ENCODE peak calls at places on chromosomes 13 and 19, in six cellular contexts. L is K562, Z is HCT116, V is HepG2, I is H1, Y is GM12878. S is an unnamed sample.

GRCh38 chr19:47143322-47144073 is 12.9 kb downstream of the SAE1 start:
- DNase-seq in I (no peak), Y (no peak), V (no peak), L (no peak), Z (no peak), S (no peak)

GRCh38 chr13:23427342-23428182 is 5.9 kb downstream of the SACS start:
- DNase-seq in V (peak; percentile 5), Z (no peak), I (peak; percentile 35), L (no peak), Y (no peak), S (no peak)

GRCh38 chr13:27273658-27274425 is 3.2 kb downstream of the RASL11A start:
- DNase-seq in Y (no peak), I (no peak), Z (no peak), V (no peak), L (no peak), S (no peak)

GRCh38 chr13:44734204-44734707 is 158.1 kb upstream of the TSC22D1 start:
- DNase-seq in I (no peak), L (no peak), V (no peak), Z (no peak), Y (no peak), S (no peak)

GRCh38 chr19:17580470-17581000 is 25.1 kb downstream of the COLGALT1 start:
- DNase-seq in L (no peak), Z (no peak), I (no peak), V (no peak), Y (no peak), S (no peak)

GRCh38 chr13:33349996-33350826 is 64.7 kb upstream of the STARD13 start:
- DNase-seq in Y (no peak), V (no peak), L (no peak), Z (no peak), I (peak; percentile 60), S (no peak)

GRCh38 chr19:19274146-19274545 is 1.0 kb upstream of the TM6SF2 start:
- DNase-seq in Y (no peak), Z (no peak), L (no peak), V (no peak), I (no peak), S (no peak)

GRCh38 chr13:35988648-35989081 is 142.5 kb downstream of the DCLK1 start:
- DNase-seq in L (no peak), Y (no peak), Z (no peak), I (peak; percentile 32), V (no peak), S (no peak)

GRCh38 chr19:16435238-16435911 is 36.4 kb downstream of the EPS15L1 start:
- DNase-seq in Y (no peak), I (no peak), L (peak; percentile 20), V (no peak), Z (no peak), S (peak; percentile 30)

GRCh38 chr13:111865046-111865445 is 201.9 kb upstream of the SOX1 start:
- DNase-seq in Y (no peak), Z (no peak), I (peak; percentile 27), V (no peak), L (no peak), S (no peak)

GRCh38 chr19:400976-401835 is 7.7 kb downstream of the C2CD4C start:
- DNase-seq in V (no peak), Z (no peak), L (no peak), Y (no peak), I (peak; percentile 41), S (no peak)

GRCh38 chr13:85386424-85386823 is 412.8 kb downstream of the SLITRK6 start:
- DNase-seq in L (no peak), I (no peak), Z (no peak), Y (no peak), V (peak; percentile 39), S (no peak)

GRCh38 chr19:4217429-4218264 is 11.7 kb upstream of the EBI3 start:
- DNase-seq in L (no peak), Z (no peak), Y (no peak), V (no peak), I (no peak), S (no peak)

GRCh38 chr13:32840840-32841713 is 175.1 kb upstream of the KL start:
- DNase-seq in Y (peak; percentile 70), L (no peak), I (peak; percentile 16), Z (no peak), V (no peak), S (no peak)

GRCh38 chr13:101283782-101284181 is 132.5 kb downstream of the NALCN start:
- DNase-seq in V (no peak), Y (no peak), I (no peak), Z (no peak), L (no peak), S (no peak)

GRCh38 chr13:112247471-112248405 is 128.4 kb upstream of the SPACA7 start:
- DNase-seq in V (no peak), Z (no peak), L (no peak), Y (no peak), I (peak; percentile 40), S (no peak)

GRCh38 chr13:110272227-110272626 is 34.7 kb downstream of the COL4A1 start:
- DNase-seq in Y (no peak), V (no peak), Z (no peak), L (no peak), I (peak; percentile 17), S (no peak)

GRCh38 chr19:34961775-34962174 is 2.3 kb downstream of the ZNF792 start:
- DNase-seq in Z (no peak), L (no peak), Y (no peak), V (no peak), I (no peak), S (no peak)

GRCh38 chr19:39327990-39328705 is 7.5 kb upstream of the LRFN1 start:
- DNase-seq in V (peak; percentile 22), Y (no peak), L (peak; percentile 86), I (peak; percentile 99), Z (no peak), S (peak; percentile 50)

GRCh38 chr13:45108716-45109706 is 11.3 kb upstream of the GTF2F2 start:
- DNase-seq in V (no peak), I (peak; percentile 55), L (peak; percentile 38), Y (peak; percentile 33), Z (no peak), S (no peak)

GRCh38 chr19:46133101-46133627 is 8.7 kb upstream of the IGFL3 start:
- DNase-seq in Z (peak; percentile 73), I (peak; percentile 57), L (peak; percentile 2), V (peak; percentile 78), Y (peak; percentile 24), S (peak; percentile 63)

GRCh38 chr19:39943586-39943985 is 9.2 kb upstream of the FCGBP start:
- DNase-seq in V (no peak), Z (no peak), Y (no peak), L (no peak), I (no peak), S (no peak)

GRCh38 chr13:40059540-40060232 is 404.2 kb downstream of the COG6 start:
- DNase-seq in L (no peak), I (no peak), Z (no peak), V (no peak), Y (peak; percentile 94), S (no peak)

GRCh38 chr13:40058757-40059236 is 403.3 kb downstream of the COG6 start:
- DNase-seq in V (no peak), Z (no peak), L (no peak), I (no peak), Y (peak; percentile 61), S (no peak)

GRCh38 chr13:40063278-40063698 is 407.8 kb downstream of the COG6 start:
- DNase-seq in Y (no peak), V (no peak), Z (no peak), I (no peak), L (no peak), S (no peak)

GRCh38 chr13:40061466-40062450 is 406.3 kb downstream of the COG6 start:
- DNase-seq in L (no peak), V (no peak), I (no peak), Y (no peak), Z (no peak), S (no peak)

DNA sequence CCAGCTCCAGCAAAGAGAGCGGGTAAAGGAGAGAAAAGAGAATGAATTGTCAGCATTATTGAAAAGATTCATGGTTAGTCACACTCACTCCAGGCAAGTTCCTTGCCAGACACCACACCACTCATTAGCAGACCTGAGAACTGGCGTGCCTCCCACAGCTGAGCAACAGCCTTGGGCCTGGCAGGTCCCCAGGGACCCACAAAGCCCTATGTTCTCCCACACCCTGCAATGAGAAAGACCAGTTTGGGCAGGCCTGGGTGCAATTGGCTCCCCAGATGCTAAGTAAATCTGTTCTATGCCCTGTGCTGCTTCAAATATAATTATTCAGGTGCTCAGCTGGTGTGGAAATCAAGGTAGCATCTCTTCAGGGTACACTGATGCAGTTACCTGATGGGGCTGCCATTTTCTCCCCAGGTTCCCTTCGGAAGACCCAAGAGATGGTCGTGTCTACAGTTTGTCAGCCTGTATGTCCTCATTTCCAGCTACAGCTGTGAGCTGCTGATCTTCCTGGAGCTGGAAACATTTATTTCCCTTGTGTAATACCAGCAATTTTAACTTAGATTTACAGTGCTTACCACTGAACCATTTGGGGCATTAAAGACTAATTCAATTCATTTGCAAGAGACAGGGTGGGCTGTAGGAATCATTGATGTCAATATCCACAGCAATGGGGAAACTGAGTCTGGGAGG is 405.0 kb downstream of the COG6 start:
- DNase-seq in L (no peak), Y (peak; percentile 97), Z (no peak), V (no peak), I (no peak), S (no peak)
- TF ChIP-seq ZNF274 in L (no peak), Y (no peak), Z (no peak), V (no peak), I (no peak), S (no peak)

GRCh38 chr19:49413348-49413747 is 9.9 kb downstream of the PTH2 start:
- DNase-seq in Z (no peak), Y (no peak), I (no peak), L (no peak), V (no peak), S (no peak)

GRCh38 chr19:49415810-49416200 is 7.4 kb downstream of the PTH2 start:
- DNase-seq in I (no peak), V (no peak), Y (no peak), L (no peak), Z (no peak), S (no peak)

GRCh38 chr19:49415102-49415809 is 8.0 kb downstream of the PTH2 start:
- DNase-seq in Y (peak; percentile 41), V (no peak), I (no peak), L (no peak), Z (no peak), S (no peak)

GRCh38 chr19:49411681-49412321 is 11.4 kb downstream of the PTH2 start:
- DNase-seq in V (no peak), Z (no peak), Y (no peak), I (no peak), L (no peak), S (no peak)

GRCh38 chr19:49414256-49414655 is 9.0 kb downstream of the PTH2 start:
- DNase-seq in I (no peak), Z (no peak), V (no peak), L (no peak), Y (no peak), S (no peak)
- H3K9ac ChIP-seq in I (no peak overlapping the region), Z (no peak overlapping the region), V (no peak overlapping the region), L (peak overlapping the region; percentile 70), Y (no peak overlapping the region), S (no peak overlapping the region)

DNA sequence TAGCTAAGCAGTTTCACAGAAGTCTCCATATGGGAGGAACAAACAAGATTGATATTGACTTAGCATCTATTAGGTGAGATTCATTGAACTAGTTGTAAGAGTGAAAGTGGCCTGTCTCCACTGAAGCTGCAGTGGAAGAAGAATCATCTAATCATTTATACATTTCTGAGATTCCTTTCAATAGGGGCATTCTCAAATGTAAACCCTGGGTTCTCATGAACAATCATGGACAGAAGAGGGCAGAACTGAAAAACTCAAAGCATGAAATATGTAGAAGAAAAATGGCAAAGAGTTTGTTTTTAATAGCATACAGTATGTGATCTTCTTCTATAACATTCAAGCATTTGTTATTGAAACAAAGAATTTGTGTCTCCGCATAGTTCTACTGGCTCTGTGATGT is 17.6 kb upstream of the POSTN start:
- DNase-seq in Z (no peak), V (no peak), L (no peak), Y (no peak), I (no peak), S (no peak)
- TF ChIP-seq YY1 in Z (no peak), V (no peak), L (no peak), Y (no peak), I (no peak), S (no peak)

GRCh38 chr13:108357228-108357627 is 87.7 kb downstream of the TNFSF13B start:
- DNase-seq in Z (no peak), Y (no peak), L (no peak), I (no peak), V (no peak), S (no peak)
- TF ChIP-seq ZNF274 in Z (no peak), Y (no peak), L (no peak), I (no peak), V (no peak), S (no peak)